ENCODE peak calls at places on chromosome 21, in nine cellular contexts. V is endodermal cell, W is RWPE1, U is dorsolateral prefrontal cortex, F is gastrocnemius medialis, L is heart right ventricle, Y is right lobe of liver, R is heart left ventricle, C is kidney. Q is an unnamed sample.

GRCh38 chr21:31343680-31344480 is at the start of gene TIAM1:
- DNase-seq in C (no peak), U (no peak), L (peak; percentile 47), W (peak; percentile 79), Y (no peak), F (peak; percentile 51), R (peak; percentile 49), V (peak; percentile 89), Q (no peak)

GRCh38 chr21:22679207-22679606 is 1681.0 kb downstream of the NCAM2 start:
- DNase-seq in U (no peak), W (no peak), C (peak; percentile 58), F (no peak), V (no peak), L (no peak), R (no peak), Y (no peak), Q (no peak)

GRCh38 chr21:34008618-34009017 is 64.8 kb upstream of the MRPS6 start:
- DNase-seq in L (no peak), W (no peak), U (no peak), R (no peak), V (no peak), F (no peak), Y (no peak), C (no peak), Q (no peak)

GRCh38 chr21:26776320-26777021 is 68.7 kb downstream of the ADAMTS1 start:
- DNase-seq in U (no peak), Y (no peak), R (no peak), L (no peak), F (peak; percentile 29), V (no peak), W (no peak), C (no peak), Q (no peak)

GRCh38 chr21:30478015-30478414 is 2.2 kb downstream of the KRTAP19-1 start:
- DNase-seq in V (no peak), Y (no peak), F (no peak), L (no peak), C (no peak), U (no peak), R (no peak), W (peak; percentile 4), Q (no peak)

GRCh38 chr21:17446737-17447136 is 66.1 kb upstream of the CXADR start:
- DNase-seq in R (no peak), F (no peak), W (no peak), U (no peak), Y (no peak), L (no peak), V (no peak), C (no peak), Q (no peak)

GRCh38 chr21:16572032-16572431 is 842.2 kb downstream of the USP25 start:
- DNase-seq in L (no peak), C (no peak), Y (no peak), W (no peak), V (no peak), R (no peak), U (no peak), F (no peak), Q (no peak)

GRCh38 chr21:43298546-43299440 is 128.1 kb downstream of the SIK1 start:
- DNase-seq in U (no peak), R (no peak), Y (no peak), V (no peak), C (peak; percentile 52), L (no peak), W (no peak), F (no peak), Q (no peak)

GRCh38 chr21:15731243-15731613 is 1.4 kb downstream of the USP25 start:
- DNase-seq in Y (no peak), L (no peak), W (peak; percentile 64), F (no peak), R (no peak), C (no peak), U (no peak), V (no peak), Q (no peak)

GRCh38 chr21:33401617-33401967 is 1.6 kb upstream of the IFNGR2 start:
- DNase-seq in R (no peak), U (no peak), C (no peak), V (no peak), W (no peak), L (no peak), Y (no peak), F (no peak), Q (no peak)

GRCh38 chr21:42392731-42393442 is 3.0 kb downstream of the TMPRSS3 start:
- DNase-seq in Y (no peak), W (no peak), L (no peak), R (no peak), U (no peak), C (no peak), F (no peak), V (no peak), Q (no peak)

GRCh38 chr21:45417951-45418300 is 13.0 kb downstream of the COL18A1 start:
- DNase-seq in V (peak; percentile 31), C (peak; percentile 74), F (no peak), Y (no peak), W (no peak), L (peak; percentile 14), U (no peak), R (peak; percentile 10), Q (peak; percentile 22)

GRCh38 chr21:45416619-45417018 is 11.7 kb downstream of the COL18A1 start:
- DNase-seq in U (no peak), W (no peak), Y (no peak), V (peak; percentile 75), R (no peak), F (no peak), L (no peak), C (peak; percentile 50), Q (peak; percentile 1)

GRCh38 chr21:45418301-45419071 is 13.5 kb downstream of the COL18A1 start:
- DNase-seq in L (peak; percentile 8), W (no peak), F (no peak), C (peak; percentile 75), R (peak; percentile 8), V (peak; percentile 42), Y (no peak), U (no peak), Q (no peak)

GRCh38 chr21:45415943-45416611 is 11.1 kb downstream of the COL18A1 start:
- DNase-seq in F (no peak), V (peak; percentile 47), W (no peak), L (peak; percentile 12), U (no peak), Y (no peak), R (peak; percentile 5), C (peak; percentile 49), Q (no peak)

DNA sequence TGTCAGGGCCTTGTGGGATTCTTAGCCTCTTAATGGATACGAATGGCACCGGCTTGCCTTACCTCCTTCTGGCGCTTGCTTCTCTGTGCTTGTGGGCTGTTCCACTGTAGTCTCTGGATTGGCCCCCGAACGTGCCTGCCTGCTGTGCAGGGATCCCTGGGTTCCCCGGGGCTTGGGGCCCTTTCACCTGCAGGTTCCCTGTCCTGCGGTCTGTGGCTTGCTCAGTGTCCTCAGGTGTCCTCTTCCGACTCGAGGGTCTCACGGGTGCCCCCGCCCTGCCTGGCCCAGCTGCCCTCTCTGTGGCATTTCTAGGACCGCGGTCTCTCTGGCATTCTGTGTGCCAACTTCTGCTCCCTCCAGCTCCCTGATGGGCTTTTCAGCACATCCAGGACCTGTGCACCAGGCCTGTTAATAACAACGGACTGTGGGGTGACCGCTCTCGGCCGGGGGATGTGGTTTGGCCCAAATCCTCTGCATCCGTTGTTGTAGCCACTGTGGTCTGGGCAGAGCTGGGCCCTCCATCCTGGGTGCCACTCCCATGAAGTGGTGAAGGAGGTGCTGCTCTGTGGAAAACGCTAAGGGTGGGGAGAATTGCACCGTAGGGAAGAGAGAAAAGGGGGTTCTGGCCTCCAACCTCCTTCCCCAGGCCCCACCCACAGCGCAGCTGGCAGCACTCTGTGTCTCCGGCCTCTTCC is 12.4 kb downstream of the COL18A1 start:
- DNase-seq in R (peak; percentile 11), L (no peak), Y (no peak), C (peak; percentile 61), U (no peak), W (no peak), F (no peak), V (peak; percentile 52), Q (no peak)
- H3K27ac ChIP-seq in R (no peak overlapping the region), L (no peak overlapping the region), Y (no peak overlapping the region), C (peak overlapping the region; percentile 97), U (no peak overlapping the region), W (no peak overlapping the region), F (no peak overlapping the region), V (peak overlapping the region; percentile 55), Q (no peak overlapping the region)

DNA sequence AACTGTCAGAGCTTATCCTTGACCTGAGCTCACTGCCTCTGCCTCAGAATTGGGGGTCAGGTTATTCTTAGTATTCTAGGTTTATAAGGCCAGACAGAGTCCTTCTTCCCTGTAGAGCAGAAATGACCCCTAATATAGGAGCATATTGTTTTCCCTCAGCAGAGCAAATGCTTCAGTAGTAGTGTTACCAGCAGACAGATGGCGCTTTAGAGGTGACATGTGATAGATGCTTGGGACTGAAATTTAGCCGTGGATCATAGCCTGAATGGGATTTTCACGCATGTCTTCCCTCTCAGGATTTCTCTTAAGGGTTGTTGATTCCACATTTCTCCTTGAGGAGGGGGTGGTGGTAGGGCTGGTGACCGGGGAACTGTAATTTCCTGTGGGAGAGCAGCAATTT is 24.5 kb downstream of the ADARB1 start:
- DNase-seq in Y (no peak), L (no peak), U (no peak), C (no peak), F (no peak), R (no peak), V (no peak), W (no peak), Q (no peak)
- TF ChIP-seq CTCF in Y (peak; percentile 28), L (peak; percentile 56), U (peak; percentile 26), C (no peak), F (peak; percentile 30), R (peak; percentile 43), V (peak; percentile 73), W (peak; percentile 26), Q (no peak)

GRCh38 chr21:41246808-41247207 is 69.8 kb upstream of the FAM3B start:
- DNase-seq in U (no peak), L (no peak), R (no peak), C (no peak), F (no peak), V (peak; percentile 30), Y (no peak), W (no peak), Q (no peak)

GRCh38 chr21:41249476-41249875 is 67.1 kb upstream of the FAM3B start:
- DNase-seq in C (no peak), Y (no peak), L (no peak), V (peak; percentile 32), R (no peak), U (no peak), F (no peak), W (no peak), Q (no peak)

GRCh38 chr21:41245509-41246135 is 71.0 kb upstream of the FAM3B start:
- DNase-seq in U (no peak), F (no peak), W (no peak), R (no peak), Y (no peak), C (no peak), V (peak; percentile 45), L (no peak), Q (no peak)

GRCh38 chr21:41247976-41248545 is 68.5 kb upstream of the FAM3B start:
- DNase-seq in W (no peak), R (no peak), U (no peak), Y (no peak), C (no peak), V (peak; percentile 26), F (no peak), L (no peak), Q (no peak)

GRCh38 chr21:41247561-41247968 is 69.0 kb upstream of the FAM3B start:
- DNase-seq in U (no peak), R (peak; percentile 23), Y (peak; percentile 54), C (no peak), V (peak; percentile 25), W (no peak), F (no peak), L (no peak), Q (peak; percentile 79)
- H3K27ac ChIP-seq in U (no peak overlapping the region), R (no peak overlapping the region), Y (no peak overlapping the region), C (no peak overlapping the region), V (no peak overlapping the region), W (no peak overlapping the region), F (peak overlapping the region; percentile 71), L (no peak overlapping the region), Q (peak overlapping the region; percentile 35)

GRCh38 chr21:38236232-38236631 is 20.6 kb upstream of the KCNJ15 start:
- DNase-seq in C (no peak), V (no peak), L (no peak), F (no peak), W (no peak), R (no peak), Y (no peak), U (no peak), Q (no peak)
- TF ChIP-seq CTCF in C (no peak), V (peak; percentile 64), L (no peak), F (no peak), W (no peak), R (no peak), Y (peak; percentile 19), U (no peak), Q (no peak)